ENCODE peak calls at places on chromosomes 7 and 10, in seven cellular contexts. I is Peyer's patch, R is esophagus muscularis mucosa, S is uterus, C is GM06990, J is choroid plexus epithelial cell, A is right atrium auricular region. K is an unnamed sample.

GRCh38 chr10:89207181-89207800 is at the start of gene CH25H:
- DNase-seq in I (peak; percentile 55), R (peak; percentile 95), S (peak; percentile 76), C (no peak), J (peak; percentile 82), A (peak; percentile 89), K (peak; percentile 79)

GRCh38 chr10:33126118-33126517 is 168.1 kb upstream of the ITGB1 start:
- DNase-seq in I (no peak), R (no peak), S (no peak), C (no peak), J (peak; percentile 64), A (peak; percentile 58), K (peak; percentile 28)

GRCh38 chr7:115679976-115680375 is 350.6 kb downstream of the TFEC start:
- DNase-seq in I (no peak), R (no peak), S (no peak), C (no peak), J (peak; percentile 86), A (no peak), K (no peak)

GRCh38 chr7:55309040-55309991 is 55.8 kb upstream of the LANCL2 start:
- DNase-seq in I (peak; percentile 22), R (no peak), S (no peak), C (peak; percentile 83), J (no peak), A (no peak), K (no peak)

GRCh38 chr7:55539380-55539779 is 32.9 kb downstream of the VOPP1 start:
- DNase-seq in I (no peak), R (no peak), S (no peak), C (no peak), J (no peak), A (no peak), K (no peak)

GRCh38 chr10:71176661-71177060 is 35.7 kb upstream of the UNC5B start:
- DNase-seq in I (no peak), R (no peak), S (no peak), C (no peak), J (no peak), A (no peak), K (no peak)

GRCh38 chr7:7681191-7681935 is 37.0 kb downstream of the RPA3 start:
- DNase-seq in I (peak; percentile 51), R (no peak), S (no peak), C (peak; percentile 15), J (peak; percentile 85), A (no peak), K (no peak)

GRCh38 chr7:31497501-31497900 is 16.4 kb upstream of the ITPRID1 start:
- DNase-seq in I (no peak), R (no peak), S (no peak), C (no peak), J (no peak), A (no peak), K (no peak)

GRCh38 chr7:38330861-38331709 is 57.6 kb upstream of the TARP start:
- DNase-seq in I (no peak), R (peak; percentile 78), S (no peak), C (no peak), J (no peak), A (no peak), K (no peak)

DNA sequence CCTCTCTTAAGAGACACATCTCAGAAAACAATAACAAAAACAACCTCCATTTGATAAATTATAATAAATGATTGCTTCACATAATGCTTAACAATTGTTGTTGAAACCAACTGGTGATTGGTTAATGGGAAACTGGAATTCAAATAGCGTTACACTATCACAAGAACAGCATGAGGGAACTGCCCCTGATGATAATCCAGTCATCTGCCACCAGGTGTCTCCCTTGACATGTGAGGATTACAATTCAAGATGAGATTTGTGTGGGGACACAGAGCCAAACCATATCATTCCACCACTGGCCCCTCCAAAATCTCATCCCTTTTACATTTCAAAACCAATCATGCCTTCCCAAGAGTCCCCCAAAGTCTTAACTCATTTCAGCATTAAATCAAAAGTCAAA is 375.9 kb downstream of the BMPER start:
- DNase-seq in I (no peak), R (no peak), S (no peak), C (no peak), J (peak; percentile 38), A (no peak), K (no peak)
- TF ChIP-seq CTCF in I (no peak), R (no peak), S (no peak), C (no peak), J (peak; percentile 33), A (no peak), K (no peak)

DNA sequence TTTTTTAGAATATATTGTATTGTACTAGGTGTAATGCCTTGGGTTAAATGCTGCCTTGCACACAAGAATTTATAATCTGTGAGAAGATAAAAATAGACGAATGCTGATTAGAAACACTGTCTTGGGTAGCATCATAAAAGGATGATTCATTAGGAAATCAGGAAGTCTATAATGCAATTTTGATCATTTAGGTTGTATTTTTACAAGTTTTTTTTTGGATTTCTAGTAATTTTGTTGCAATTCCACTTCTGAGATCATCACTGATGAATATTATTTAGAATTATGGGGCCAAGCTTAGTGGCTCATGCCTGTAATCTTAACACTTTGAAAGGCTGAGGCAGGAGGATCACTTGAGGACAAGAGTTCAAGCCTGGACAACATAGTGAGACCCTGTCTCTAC is 29.6 kb downstream of the WBP1L start:
- DNase-seq in I (no peak), R (no peak), S (no peak), C (no peak), J (peak; percentile 28), A (no peak), K (no peak)
- TF ChIP-seq CTCF in I (no peak), R (no peak), S (no peak), C (no peak), J (no peak), A (no peak), K (no peak)

DNA sequence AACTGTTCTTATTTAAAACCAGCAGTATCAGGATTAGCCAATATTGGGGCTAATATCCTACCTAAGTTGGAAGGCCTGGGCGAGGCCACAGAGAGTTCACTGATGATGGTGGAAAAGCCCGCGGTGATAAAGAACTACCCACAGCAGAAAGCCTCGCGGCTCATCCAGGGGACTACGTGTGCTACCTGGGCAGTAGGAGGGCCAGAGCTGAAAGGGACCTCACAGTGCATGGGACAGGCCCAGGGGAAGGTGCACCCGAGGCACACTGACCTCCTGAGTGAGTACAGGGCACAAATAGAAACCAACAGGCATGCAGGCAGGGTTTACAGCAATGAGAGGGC is 1.4 kb downstream of the WDR86 start:
- DNase-seq in I (no peak), R (no peak), S (no peak), C (no peak), J (no peak), A (no peak), K (no peak)
- TF ChIP-seq CTCF in I (no peak), R (no peak), S (no peak), C (no peak), J (no peak), A (no peak), K (no peak)

DNA sequence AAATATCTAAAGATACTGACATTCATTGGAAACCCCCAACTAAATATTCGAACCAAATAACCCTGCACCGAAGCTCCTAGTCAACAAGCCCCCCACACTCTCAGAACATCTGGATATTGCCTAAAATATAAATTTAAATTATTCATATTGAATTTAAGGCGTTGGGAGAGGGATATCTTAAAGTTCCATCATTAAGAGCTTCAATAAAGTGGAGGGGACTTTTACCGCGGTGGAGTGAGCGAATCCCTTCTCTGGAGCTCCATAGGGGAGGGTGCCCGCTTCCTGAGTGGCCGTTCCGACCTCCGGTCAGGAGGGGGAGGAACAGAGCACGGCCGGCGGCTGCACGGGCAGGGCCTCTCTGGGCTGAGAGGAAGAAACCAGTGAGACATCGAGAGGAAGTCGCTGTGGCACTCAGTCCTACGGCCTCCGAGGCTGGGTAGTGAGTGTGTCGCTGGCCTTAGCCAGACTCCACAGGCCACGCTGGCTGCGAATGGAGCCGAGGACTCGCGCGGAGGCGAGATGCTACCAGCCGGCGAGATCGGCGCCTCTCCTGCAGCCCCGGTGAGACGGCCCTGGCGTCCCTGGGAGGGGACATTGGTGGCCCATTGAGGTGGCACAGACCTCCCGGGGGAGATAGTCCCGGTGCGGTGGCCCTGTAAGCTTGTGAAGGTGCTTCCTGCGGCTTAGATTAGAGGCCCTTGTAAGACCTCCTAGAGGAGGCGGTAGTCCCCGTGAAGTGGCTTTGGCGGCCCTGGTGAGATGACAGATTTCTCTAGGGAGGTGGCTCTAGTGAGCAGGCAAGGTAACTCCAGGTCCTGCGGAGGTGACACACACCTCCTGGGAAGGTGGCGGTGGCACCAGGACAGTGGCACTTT is at the start of gene RINT1:
- DNase-seq in I (peak; percentile 89), R (peak; percentile 95), S (peak; percentile 89), C (peak; percentile 91), J (peak; percentile 94), A (peak; percentile 92), K (peak; percentile 95)
- TF ChIP-seq CTCF in I (peak; percentile 64), R (peak; percentile 82), S (peak; percentile 84), C (peak; percentile 85), J (peak; percentile 76), A (peak; percentile 65), K (peak; percentile 71)

DNA sequence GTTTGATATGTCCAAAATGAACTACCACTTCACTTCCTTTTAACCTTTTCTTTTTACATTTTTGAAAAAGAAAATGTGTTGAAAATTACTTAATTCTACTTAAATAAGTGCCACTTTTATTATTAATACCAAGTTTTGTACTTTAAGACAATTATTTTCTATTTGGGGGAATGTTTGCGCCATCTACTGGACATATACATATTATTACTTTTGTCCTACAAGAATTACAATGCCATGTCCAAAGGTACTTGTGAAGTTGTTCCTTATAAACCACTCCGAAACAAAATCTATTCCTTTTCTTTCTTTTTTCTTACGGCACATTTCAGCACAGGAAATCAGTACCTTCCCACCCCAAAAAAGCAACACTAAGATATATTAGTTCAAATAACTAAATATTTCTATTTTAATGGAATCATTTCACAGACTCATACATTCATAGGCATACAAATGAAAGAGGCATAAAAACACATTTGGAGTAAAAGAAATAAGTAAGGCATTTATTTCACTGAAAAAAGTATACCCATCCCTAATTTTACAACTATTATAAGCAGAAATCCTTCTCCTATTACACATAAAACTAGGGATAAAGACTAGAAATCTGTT is 169.9 kb downstream of the RNF133 start:
- DNase-seq in I (no peak), R (no peak), S (no peak), C (no peak), J (peak; percentile 75), A (no peak), K (no peak)
- TF ChIP-seq CTCF in I (peak; percentile 56), R (peak; percentile 41), S (no peak), C (peak; percentile 50), J (peak; percentile 49), A (peak; percentile 52), K (peak; percentile 47)

GRCh38 chr7:100271716-100272537 is 35.6 kb upstream of the SPDYE3 start:
- DNase-seq in I (peak; percentile 98), R (peak; percentile 100), S (peak; percentile 97), C (peak; percentile 99), J (peak; percentile 98), A (peak; percentile 99), K (peak; percentile 98)
- TF ChIP-seq CTCF in I (peak; percentile 71), R (peak; percentile 35), S (peak; percentile 59), C (peak; percentile 10), J (peak; percentile 32), A (no peak), K (no peak)

GRCh38 chr10:49646256-49646870 is 32.5 kb downstream of the CHAT start:
- DNase-seq in I (no peak), R (no peak), S (no peak), C (no peak), J (no peak), A (no peak), K (no peak)
- TF ChIP-seq CTCF in I (no peak), R (no peak), S (no peak), C (no peak), J (no peak), A (no peak), K (no peak)